ENCODE peak calls at places on chromosomes 1 and 21, in eight cellular contexts. W, K, F, I, D, J, T and R are unnamed samples.

GRCh38 chr1:229108598-229109201 is 162.2 kb upstream of the RAB4A start:
- DNase-seq in W (no peak), K (no peak), F (no peak), I (no peak), D (peak), J (no peak), T (no peak), R (no peak)

GRCh38 chr1:201655243-201655642 is 116.3 kb downstream of the NAV1 start:
- DNase-seq in W (peak), K (no peak), F (peak), I (no peak), D (no peak), J (no peak), T (peak), R (no peak)

GRCh38 chr1:19735419-19736127 is 64.1 kb downstream of the TMCO4 start:
- DNase-seq in W (peak), K (peak), F (peak), I (peak), D (no peak), J (peak), T (peak), R (peak)

GRCh38 chr1:153553691-153554608 is 4.9 kb upstream of the S100A3 start:
- DNase-seq in W (peak), K (no peak), F (no peak), I (no peak), D (no peak), J (peak), T (no peak), R (no peak)

GRCh38 chr21:21460979-21461378 is 462.8 kb downstream of the NCAM2 start:
- DNase-seq in W (no peak), K (no peak), F (no peak), I (no peak), D (no peak), J (no peak), T (no peak), R (no peak)

GRCh38 chr1:226355679-226356583 is 47.0 kb upstream of the LIN9 start:
- DNase-seq in W (no peak), K (no peak), F (no peak), I (peak), D (no peak), J (no peak), T (no peak), R (no peak)

GRCh38 chr1:225890346-225891228 is 1.6 kb upstream of the LEFTY1 start:
- DNase-seq in W (peak), K (no peak), F (no peak), I (no peak), D (no peak), J (no peak), T (peak), R (no peak)

GRCh38 chr21:39313457-39314154 is at the start of gene BRWD1:
- DNase-seq in W (peak), K (peak), F (peak), I (peak), D (peak), J (peak), T (peak), R (peak)

GRCh38 chr1:107548276-107548675 is 407.4 kb downstream of the NTNG1 start:
- DNase-seq in W (no peak), K (no peak), F (no peak), I (no peak), D (no peak), J (no peak), T (no peak), R (no peak)

GRCh38 chr1:39501666-39502065 is 10.2 kb downstream of the BMP8A start:
- DNase-seq in W (peak), K (peak), F (no peak), I (no peak), D (no peak), J (no peak), T (no peak), R (peak)

GRCh38 chr1:10730985-10731384 is 65.5 kb downstream of the CASZ1 start:
- DNase-seq in W (peak), K (no peak), F (peak), I (no peak), D (no peak), J (no peak), T (no peak), R (peak)

GRCh38 chr21:32749662-32750061 is 21.8 kb upstream of the SYNJ1 start:
- DNase-seq in W (no peak), K (no peak), F (no peak), I (no peak), D (no peak), J (no peak), T (no peak), R (no peak)

GRCh38 chr1:36008546-36009197 is 75.2 kb upstream of the TEKT2 start:
- DNase-seq in W (peak), K (peak), F (peak), I (no peak), D (no peak), J (no peak), T (no peak), R (peak)

GRCh38 chr21:43303240-43304178 is 123.4 kb downstream of the SIK1 start:
- DNase-seq in W (no peak), K (no peak), F (no peak), I (peak), D (no peak), J (no peak), T (no peak), R (no peak)

GRCh38 chr1:221039616-221040015 is 160.4 kb downstream of the HLX start:
- DNase-seq in W (no peak), K (no peak), F (peak), I (no peak), D (no peak), J (no peak), T (no peak), R (peak)

GRCh38 chr1:45282346-45282745 is 44.3 kb upstream of the HPDL start:
- DNase-seq in W (peak), K (no peak), F (no peak), I (no peak), D (no peak), J (no peak), T (no peak), R (no peak)

GRCh38 chr21:38909109-38909508 is 103.4 kb downstream of the ETS2 start:
- DNase-seq in W (no peak), K (no peak), F (peak), I (no peak), D (no peak), J (no peak), T (no peak), R (no peak)

GRCh38 chr1:15678578-15678977 is 5.5 kb upstream of the PLEKHM2 start:
- DNase-seq in W (peak), K (no peak), F (peak), I (no peak), D (no peak), J (no peak), T (no peak), R (peak)

GRCh38 chr1:55703726-55704363 is 488.7 kb upstream of the USP24 start:
- DNase-seq in W (peak), K (no peak), F (peak), I (no peak), D (no peak), J (no peak), T (no peak), R (no peak)

GRCh38 chr1:171754381-171754705 is 12.5 kb upstream of the VAMP4 start:
- DNase-seq in W (peak), K (no peak), F (peak), I (no peak), D (no peak), J (no peak), T (no peak), R (peak)

GRCh38 chr21:33383056-33383888 is 19.9 kb upstream of the IFNGR2 start:
- DNase-seq in W (peak), K (peak), F (peak), I (peak), D (peak), J (peak), T (peak), R (peak)

GRCh38 chr1:24236170-24237045 is 49.3 kb upstream of the IFNLR1 start:
- DNase-seq in W (peak), K (peak), F (peak), I (no peak), D (peak), J (no peak), T (peak), R (peak)

GRCh38 chr21:25107708-25108107 is 499.6 kb downstream of the MRPL39 start:
- DNase-seq in W (peak), K (no peak), F (peak), I (no peak), D (no peak), J (no peak), T (no peak), R (peak)

GRCh38 chr1:247317702-247318101 is 14.0 kb downstream of the ZNF496 start:
- DNase-seq in W (no peak), K (no peak), F (no peak), I (no peak), D (no peak), J (no peak), T (no peak), R (no peak)

GRCh38 chr1:185477638-185478216 is 160.7 kb upstream of the IVNS1ABP start:
- DNase-seq in W (no peak), K (peak), F (no peak), I (no peak), D (peak), J (no peak), T (peak), R (peak)

GRCh38 chr1:62385923-62386322 is 50.9 kb upstream of the USP1 start:
- DNase-seq in W (no peak), K (no peak), F (no peak), I (no peak), D (peak), J (no peak), T (no peak), R (no peak)

GRCh38 chr1:51061231-51061943 is 40.6 kb upstream of the C1orf185 start:
- DNase-seq in W (no peak), K (no peak), F (no peak), I (no peak), D (no peak), J (no peak), T (no peak), R (no peak)

GRCh38 chr1:149967041-149967440 is 30.4 kb upstream of the MTMR11 start:
- DNase-seq in W (no peak), K (no peak), F (no peak), I (no peak), D (no peak), J (no peak), T (no peak), R (no peak)
- TF ChIP-seq CTCF in W (no peak), K (no peak), F (no peak), I (no peak), D (no peak), J (no peak), T (no peak), R (no peak)

GRCh38 chr1:97674517-97674916 is 246.3 kb downstream of the DPYD start:
- DNase-seq in W (no peak), K (no peak), F (no peak), I (no peak), D (no peak), J (no peak), T (no peak), R (no peak)

DNA sequence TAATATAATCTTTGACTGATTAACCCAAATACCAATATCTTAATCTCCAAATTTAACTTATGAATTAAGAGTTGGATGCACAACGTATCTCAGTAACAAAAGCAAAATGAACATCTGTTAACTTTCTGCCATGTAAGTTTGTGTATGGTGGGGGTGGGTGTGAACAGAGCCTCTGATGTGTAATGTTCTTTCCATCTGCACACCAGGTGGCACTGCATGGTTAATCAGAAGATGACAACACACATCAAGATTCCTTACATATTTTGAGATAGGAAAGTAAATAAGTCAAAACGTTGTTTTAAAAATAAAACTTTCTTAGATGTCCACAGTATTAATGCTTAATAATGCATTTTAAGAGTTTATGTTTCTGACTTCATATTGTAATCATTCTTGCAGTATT is 251.9 kb downstream of the DPYD start:
- DNase-seq in W (peak), K (no peak), F (peak), I (no peak), D (no peak), J (no peak), T (peak), R (peak)
- TF ChIP-seq CTCF in W (no peak), K (no peak), F (no peak), I (peak), D (no peak), J (no peak), T (no peak), R (peak)

GRCh38 chr1:13899856-13900255 is 199.9 kb downstream of the PRDM2 start:
- DNase-seq in W (no peak), K (no peak), F (peak), I (no peak), D (no peak), J (no peak), T (no peak), R (peak)

GRCh38 chr1:13896932-13897331 is 196.9 kb downstream of the PRDM2 start:
- DNase-seq in W (no peak), K (no peak), F (no peak), I (no peak), D (no peak), J (no peak), T (no peak), R (no peak)

GRCh38 chr1:13900583-13900982 is 200.6 kb downstream of the PRDM2 start:
- DNase-seq in W (no peak), K (no peak), F (peak), I (no peak), D (no peak), J (no peak), T (no peak), R (peak)

GRCh38 chr1:13901041-13901440 is 201.1 kb downstream of the PRDM2 start:
- DNase-seq in W (no peak), K (no peak), F (peak), I (no peak), D (no peak), J (no peak), T (no peak), R (no peak)

GRCh38 chr1:13898406-13898805 is 198.4 kb downstream of the PRDM2 start:
- DNase-seq in W (no peak), K (no peak), F (no peak), I (no peak), D (no peak), J (no peak), T (no peak), R (no peak)
- TF ChIP-seq CTCF in W (no peak), K (no peak), F (no peak), I (no peak), D (no peak), J (no peak), T (no peak), R (no peak)

GRCh38 chr1:29364101-29364678 is 127.9 kb downstream of the PTPRU start:
- DNase-seq in W (no peak), K (no peak), F (no peak), I (no peak), D (no peak), J (no peak), T (no peak), R (no peak)

GRCh38 chr1:29370067-29370466 is 133.7 kb downstream of the PTPRU start:
- DNase-seq in W (no peak), K (no peak), F (no peak), I (no peak), D (no peak), J (no peak), T (no peak), R (no peak)

GRCh38 chr1:29372108-29372507 is 135.8 kb downstream of the PTPRU start:
- DNase-seq in W (no peak), K (no peak), F (no peak), I (no peak), D (no peak), J (no peak), T (no peak), R (no peak)

GRCh38 chr1:29365906-29366670 is 129.8 kb downstream of the PTPRU start:
- DNase-seq in W (no peak), K (no peak), F (no peak), I (no peak), D (no peak), J (no peak), T (no peak), R (no peak)

GRCh38 chr1:29368936-29369932 is 132.9 kb downstream of the PTPRU start:
- DNase-seq in W (no peak), K (no peak), F (no peak), I (no peak), D (no peak), J (no peak), T (no peak), R (no peak)
- TF ChIP-seq CTCF in W (no peak), K (no peak), F (no peak), I (no peak), D (no peak), J (no peak), T (no peak), R (no peak)

GRCh38 chr1:40919475-40920011 is 57.4 kb upstream of the CITED4 start:
- DNase-seq in W (no peak), K (no peak), F (no peak), I (no peak), D (peak), J (no peak), T (peak), R (no peak)
- TF ChIP-seq CTCF in W (no peak), K (no peak), F (no peak), I (no peak), D (no peak), J (no peak), T (no peak), R (no peak)

GRCh38 chr1:223074901-223075300 is 68.1 kb downstream of the TLR5 start:
- DNase-seq in W (no peak), K (no peak), F (no peak), I (no peak), D (no peak), J (no peak), T (no peak), R (no peak)

GRCh38 chr1:223079498-223079897 is 63.5 kb downstream of the TLR5 start:
- DNase-seq in W (no peak), K (no peak), F (no peak), I (no peak), D (no peak), J (no peak), T (no peak), R (no peak)

GRCh38 chr1:223076382-223076781 is 66.7 kb downstream of the TLR5 start:
- DNase-seq in W (no peak), K (no peak), F (no peak), I (peak), D (no peak), J (no peak), T (no peak), R (no peak)

GRCh38 chr1:223075834-223076233 is 67.2 kb downstream of the TLR5 start:
- DNase-seq in W (no peak), K (no peak), F (no peak), I (no peak), D (no peak), J (no peak), T (no peak), R (no peak)

GRCh38 chr1:223077434-223077833 is 65.6 kb downstream of the TLR5 start:
- DNase-seq in W (no peak), K (peak), F (no peak), I (peak), D (no peak), J (no peak), T (no peak), R (no peak)
- TF ChIP-seq CTCF in W (peak), K (peak), F (no peak), I (peak), D (no peak), J (no peak), T (no peak), R (no peak)

DNA sequence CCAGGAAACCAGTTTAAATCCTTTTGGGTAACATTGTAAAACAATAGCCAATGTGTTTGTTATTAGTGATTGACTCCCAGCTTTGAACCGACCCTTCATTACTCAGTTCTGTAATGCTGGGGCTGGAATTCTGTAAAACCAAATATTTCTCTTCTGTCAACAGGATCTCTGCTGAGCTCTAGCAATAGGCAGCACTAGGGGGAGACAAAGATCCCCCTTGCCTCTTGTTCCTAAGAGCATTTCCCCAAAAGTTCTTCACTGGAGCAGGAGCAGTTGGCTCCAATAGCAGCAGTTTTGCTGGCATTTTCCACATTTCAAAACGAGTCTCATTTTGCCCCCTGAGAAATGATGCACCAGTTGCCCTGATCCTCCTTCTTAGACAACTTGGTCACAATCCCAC is 1671.1 kb downstream of the MRPL39 start:
- DNase-seq in W (peak), K (peak), F (no peak), I (no peak), D (no peak), J (no peak), T (peak), R (peak)
- TF ChIP-seq CTCF in W (no peak), K (peak), F (no peak), I (peak), D (no peak), J (no peak), T (peak), R (no peak)